ENCODE peak calls at places on chromosome 21, in seven cellular contexts. U is CD4-positive, alpha-beta T cell; Q is AG04450; H is heart right ventricle; B is uterus; V is Peyer's patch; K is PC-3. T is an unnamed sample.
A peak's percentile ranks its signal among the peaks of the same experiment; 100 is the strongest.

GRCh38 chr21:25501996-25502665 is 105.2 kb downstream of the MRPL39 start:
- DNase-seq in U (no peak), Q (no peak), H (no peak), B (no peak), V (no peak), K (no peak), T (no peak)

GRCh38 chr21:20999567-21000169 is 1.5 kb downstream of the NCAM2 start:
- DNase-seq in U (no peak), Q (no peak), H (peak; percentile 34), B (no peak), V (no peak), K (peak; percentile 72), T (peak; percentile 44)

GRCh38 chr21:14382486-14382834 is 486 bp downstream of the HSPA13 start:
- DNase-seq in U (no peak), Q (no peak), H (peak; percentile 8), B (no peak), V (no peak), K (peak; percentile 23), T (peak; percentile 43)

GRCh38 chr21:31710586-31710985 is 21.3 kb downstream of the SCAF4 start:
- DNase-seq in U (no peak), Q (peak; percentile 45), H (no peak), B (no peak), V (no peak), K (peak; percentile 48), T (no peak)

GRCh38 chr21:39954570-39954969 is 87.3 kb downstream of the PCP4 start:
- DNase-seq in U (no peak), Q (no peak), H (no peak), B (no peak), V (no peak), K (no peak), T (no peak)

GRCh38 chr21:27132270-27132669 is 165.4 kb upstream of the ADAMTS5 start:
- DNase-seq in U (no peak), Q (peak; percentile 51), H (no peak), B (no peak), V (no peak), K (no peak), T (no peak)

GRCh38 chr21:32335601-32336575 is 37.2 kb downstream of the MRAP start:
- DNase-seq in U (no peak), Q (no peak), H (no peak), B (no peak), V (no peak), K (no peak), T (no peak)

GRCh38 chr21:27953328-27954045 is 986.6 kb upstream of the ADAMTS5 start:
- DNase-seq in U (no peak), Q (no peak), H (no peak), B (no peak), V (no peak), K (peak; percentile 12), T (no peak)

GRCh38 chr21:33855190-33855589 is 60.4 kb downstream of the ATP5PO start:
- DNase-seq in U (no peak), Q (no peak), H (no peak), B (no peak), V (no peak), K (no peak), T (no peak)

DNA sequence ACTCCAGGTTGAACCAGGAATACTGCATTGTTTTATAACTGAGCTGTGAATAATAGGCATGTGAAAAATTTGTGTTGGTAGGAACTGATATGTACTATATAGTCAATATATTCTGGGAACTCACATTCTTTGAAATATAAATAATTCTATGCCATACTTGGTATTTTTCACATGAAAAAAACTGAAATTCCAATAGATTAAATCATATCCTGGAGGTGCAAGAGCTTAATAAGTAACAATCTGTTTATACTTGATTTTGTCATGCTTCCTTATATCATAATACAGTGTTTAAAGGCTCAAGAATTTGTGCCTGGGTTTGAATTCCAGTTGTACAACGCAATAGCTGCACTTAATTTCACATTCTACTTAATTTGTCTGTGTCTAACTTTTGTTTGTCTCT is 387.0 kb downstream of the USP25 start:
- DNase-seq in U (no peak), Q (no peak), H (no peak), B (no peak), V (no peak), K (peak; percentile 38), T (no peak)
- H3K9me3 ChIP-seq in U (no peaks in the 10 kb centered on the region), Q (peaks cover 2% of the 10 kb centered on the region), H (no peaks in the 10 kb centered on the region), B (peaks cover 6% of the 10 kb centered on the region), V (no peaks in the 10 kb centered on the region), K (peaks cover 6% of the 10 kb centered on the region), T (no peaks in the 10 kb centered on the region)

GRCh38 chr21:41360072-41360821 is 1.6 kb upstream of the MX2 start:
- DNase-seq in U (no peak), Q (peak; percentile 10), H (no peak), B (peak; percentile 49), V (peak; percentile 89), K (peak; percentile 66), T (peak; percentile 65)
- TF ChIP-seq CTCF in U (no peak), Q (peak; percentile 4), H (no peak), B (no peak), V (no peak), K (peak; percentile 69), T (no peak)

GRCh38 chr21:46027855-46028493 is 46.4 kb downstream of the COL6A1 start:
- DNase-seq in U (no peak), Q (peak; percentile 58), H (no peak), B (peak; percentile 81), V (no peak), K (no peak), T (no peak)

GRCh38 chr21:46024983-46025860 is 43.7 kb downstream of the COL6A1 start:
- DNase-seq in U (no peak), Q (no peak), H (no peak), B (no peak), V (no peak), K (no peak), T (no peak)

GRCh38 chr21:46031484-46031883 is 49.9 kb downstream of the COL6A1 start:
- DNase-seq in U (no peak), Q (no peak), H (no peak), B (no peak), V (no peak), K (no peak), T (no peak)

GRCh38 chr21:46029201-46029924 is 47.8 kb downstream of the COL6A1 start:
- DNase-seq in U (no peak), Q (no peak), H (no peak), B (no peak), V (no peak), K (no peak), T (no peak)

DNA sequence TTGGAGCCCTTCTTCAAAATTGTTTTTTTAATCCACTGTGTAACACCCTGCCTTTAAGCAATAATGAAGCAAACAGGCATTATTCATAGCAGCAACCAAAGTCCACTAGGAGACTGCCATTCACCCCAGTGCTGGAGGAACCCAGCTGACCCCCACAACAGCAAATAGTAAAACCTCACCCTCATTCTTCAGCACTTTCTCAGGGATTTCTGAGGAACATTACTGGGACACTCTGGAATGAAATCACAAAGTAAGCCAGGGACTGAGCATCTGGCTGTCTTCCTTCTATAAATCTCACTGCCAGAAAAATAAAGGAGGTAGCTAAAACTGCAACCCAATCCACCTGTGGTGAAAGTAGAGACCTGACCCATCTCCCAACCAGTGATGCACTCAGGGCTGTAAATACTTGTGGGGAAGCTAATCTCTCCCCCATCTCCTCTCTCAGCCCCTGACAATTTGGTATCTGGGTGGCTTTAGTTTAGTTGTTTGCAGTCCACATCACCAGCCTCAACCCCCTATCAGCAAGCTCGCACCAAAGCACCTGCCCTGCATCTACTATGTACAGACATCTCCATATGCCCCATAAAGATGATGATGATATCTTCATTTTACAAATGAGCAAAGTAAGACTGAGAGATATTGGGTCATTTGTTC is 47.1 kb downstream of the COL6A1 start:
- DNase-seq in U (no peak), Q (peak; percentile 56), H (no peak), B (peak; percentile 77), V (no peak), K (no peak), T (no peak)
- H3K27ac ChIP-seq in U (no peak overlapping the region), Q (peak overlapping the region; percentile 87), H (peak overlapping the region; percentile 56), B (peak overlapping the region; percentile 79), V (peak overlapping the region; percentile 73), K (no peak overlapping the region), T (peak overlapping the region; percentile 50)

GRCh38 chr21:17818158-17819113 is 720 bp downstream of the C21orf91 start:
- DNase-seq in U (peak; percentile 32), Q (no peak), H (peak; percentile 22), B (peak; percentile 28), V (peak; percentile 67), K (peak; percentile 56), T (peak; percentile 59)

GRCh38 chr21:17819114-17819877 is at the start of gene C21orf91:
- DNase-seq in U (peak; percentile 86), Q (peak; percentile 81), H (peak; percentile 92), B (peak; percentile 88), V (peak; percentile 89), K (peak; percentile 88), T (peak; percentile 90)

GRCh38 chr21:17813353-17813752 is 5.8 kb downstream of the C21orf91 start:
- DNase-seq in U (no peak), Q (no peak), H (no peak), B (no peak), V (no peak), K (no peak), T (no peak)
- H3K9me3 ChIP-seq in U (peaks cover 14% of the 10 kb centered on the region), Q (peaks cover 3% of the 10 kb centered on the region), H (no peaks in the 10 kb centered on the region), B (no peaks in the 10 kb centered on the region), V (no peaks in the 10 kb centered on the region), K (peaks cover 13% of the 10 kb centered on the region), T (no peaks in the 10 kb centered on the region)

GRCh38 chr21:42765656-42766055 is 112.2 kb downstream of the PDE9A start:
- DNase-seq in U (no peak), Q (no peak), H (no peak), B (no peak), V (no peak), K (no peak), T (no peak)

GRCh38 chr21:42766756-42767560 is 112.4 kb downstream of the WDR4 start:
- DNase-seq in U (no peak), Q (no peak), H (no peak), B (no peak), V (peak; percentile 46), K (no peak), T (no peak)

GRCh38 chr21:42769183-42769819 is 110.0 kb downstream of the WDR4 start:
- DNase-seq in U (no peak), Q (no peak), H (no peak), B (no peak), V (peak; percentile 29), K (no peak), T (no peak)

GRCh38 chr21:42768324-42769121 is 110.8 kb downstream of the WDR4 start:
- DNase-seq in U (no peak), Q (no peak), H (no peak), B (no peak), V (peak; percentile 31), K (no peak), T (no peak)

GRCh38 chr21:42767561-42767835 is 111.8 kb downstream of the WDR4 start:
- DNase-seq in U (no peak), Q (no peak), H (no peak), B (no peak), V (peak; percentile 43), K (no peak), T (no peak)
- TF ChIP-seq CTCF in U (no peak), Q (no peak), H (no peak), B (no peak), V (no peak), K (no peak), T (no peak)

GRCh38 chr21:36890086-36890485 is 76.4 kb downstream of the HLCS start:
- DNase-seq in U (no peak), Q (no peak), H (no peak), B (no peak), V (no peak), K (no peak), T (no peak)
- H3K27ac ChIP-seq in U (no peak overlapping the region), Q (no peak overlapping the region), H (peak overlapping the region; percentile 56), B (no peak overlapping the region), V (no peak overlapping the region), K (no peak overlapping the region), T (no peak overlapping the region)

T was measured in colonic mucosa.